ENCODE peak calls at places on chromosomes 3 and 15, in four cellular contexts. S is NB4, P is HepG2, I is keratinocyte. T is an unnamed sample.

GRCh38 chr3:160027541-160028195 is 39.0 kb downstream of the IL12A start:
- DNase-seq in S (peak), P (no peak), I (no peak), T (no peak)

GRCh38 chr3:188861847-188862740 is 309.7 kb upstream of the TPRG1 start:
- DNase-seq in S (no peak), P (no peak), I (no peak), T (no peak)

GRCh38 chr15:57671636-57672035 is 34.9 kb upstream of the POLR2M start:
- DNase-seq in S (no peak), P (no peak), I (no peak), T (no peak)

GRCh38 chr15:33284336-33284735 is 26.4 kb upstream of the RYR3 start:
- DNase-seq in S (no peak), P (no peak), I (no peak), T (no peak)

GRCh38 chr3:194750409-194750808 is 64.7 kb downstream of the FAM43A start:
- DNase-seq in S (no peak), P (no peak), I (no peak), T (no peak)

GRCh38 chr15:78260489-78260888 is 3.9 kb upstream of the DNAJA4 start:
- DNase-seq in S (no peak), P (no peak), I (no peak), T (no peak)

GRCh38 chr3:102113421-102114041 is 264.2 kb downstream of the NFKBIZ start:
- DNase-seq in S (no peak), P (no peak), I (no peak), T (no peak)

GRCh38 chr3:186839874-186840641 is 2.5 kb upstream of the ADIPOQ start:
- DNase-seq in S (peak), P (no peak), I (no peak), T (no peak)

GRCh38 chr15:50797926-50798325 is 32.4 kb upstream of the SPPL2A start:
- DNase-seq in S (no peak), P (no peak), I (peak), T (peak)

GRCh38 chr3:177337548-177338331 is 140.5 kb upstream of the TBL1XR1 start:
- DNase-seq in S (peak), P (no peak), I (no peak), T (no peak)

GRCh38 chr15:35705885-35706590 is 160.1 kb upstream of the DPH6 start:
- DNase-seq in S (no peak), P (no peak), I (no peak), T (no peak)

GRCh38 chr15:68576253-68577236 is 2.2 kb upstream of the CORO2B start:
- DNase-seq in S (no peak), P (no peak), I (no peak), T (no peak)

GRCh38 chr3:46162975-46163550 is 45.0 kb downstream of the CCR1 start:
- DNase-seq in S (no peak), P (peak), I (peak), T (no peak)
- TF ChIP-seq CTCF in S (no peak), P (peak), I (no peak), T (no peak)

DNA sequence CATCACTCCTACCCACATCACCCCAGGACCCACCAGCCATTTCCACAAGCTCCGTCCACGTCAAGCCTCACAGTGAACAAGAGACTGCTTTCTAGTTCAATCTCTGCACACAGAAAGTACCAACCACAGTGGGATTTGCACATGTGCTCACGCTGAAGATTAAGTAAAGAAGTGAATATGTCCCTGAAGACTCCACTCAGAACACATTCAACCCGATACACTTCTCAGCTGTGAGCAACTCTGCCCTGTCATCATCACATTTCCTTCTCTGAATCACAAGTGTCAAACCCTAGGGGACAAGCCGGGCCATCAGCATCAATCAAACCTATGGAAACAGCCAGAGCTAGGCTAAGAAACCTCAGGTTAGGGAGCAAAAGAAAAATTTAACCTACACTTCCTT is 1.9 kb downstream of the STIMATE start:
- DNase-seq in S (no peak), P (no peak), I (no peak), T (no peak)
- H3K4me3 ChIP-seq in S (no peak), P (no peak), I (no peak), T (no peak)

GRCh38 chr3:11846281-11847034 is at the start of gene TAMM41:
- DNase-seq in S (peak), P (peak), I (peak), T (peak)

GRCh38 chr3:11847607-11848006 is 922 bp upstream of the TAMM41 start:
- DNase-seq in S (no peak), P (peak), I (no peak), T (no peak)

GRCh38 chr3:11844891-11845290 is 1.8 kb downstream of the TAMM41 start:
- DNase-seq in S (no peak), P (no peak), I (no peak), T (no peak)

GRCh38 chr3:11845661-11846060 is 1.0 kb downstream of the TAMM41 start:
- DNase-seq in S (peak), P (no peak), I (no peak), T (no peak)

GRCh38 chr3:11847035-11847394 is 330 bp upstream of the TAMM41 start:
- DNase-seq in S (no peak), P (no peak), I (no peak), T (no peak)
- TF ChIP-seq CTCF in S (no peak), P (no peak), I (no peak), T (no peak)

DNA sequence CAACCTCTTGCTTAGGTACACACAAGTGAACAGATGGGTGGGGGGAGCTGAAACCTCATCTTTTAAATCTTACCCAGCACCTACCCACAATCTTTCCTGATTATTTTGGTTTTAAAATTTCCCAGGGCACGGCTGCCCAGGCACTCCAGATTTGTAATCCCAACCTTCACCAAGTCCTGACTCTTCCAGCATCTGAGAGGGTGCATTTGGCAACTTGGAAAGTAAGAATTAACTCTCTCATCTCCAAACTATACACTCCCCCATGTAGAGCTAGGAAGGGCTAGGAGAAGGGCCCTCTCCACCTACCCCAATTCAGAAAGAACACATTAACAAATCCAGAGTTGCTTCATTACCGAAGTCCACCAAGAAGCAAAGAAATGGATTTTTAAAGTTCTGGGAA is 41.7 kb upstream of the PRICKLE2 start:
- DNase-seq in S (no peak), P (no peak), I (no peak), T (no peak)
- H3K4me3 ChIP-seq in S (no peak), P (no peak), I (peak), T (no peak)

GRCh38 chr3:39188271-39189149 is 3.9 kb downstream of the XIRP1 start:
- DNase-seq in S (no peak), P (no peak), I (no peak), T (no peak)

GRCh38 chr3:39190281-39191025 is 1.9 kb downstream of the XIRP1 start:
- DNase-seq in S (no peak), P (no peak), I (no peak), T (no peak)

GRCh38 chr3:39191103-39191502 is 1.3 kb downstream of the XIRP1 start:
- DNase-seq in S (no peak), P (no peak), I (no peak), T (no peak)

GRCh38 chr3:39189150-39189510 is 3.3 kb downstream of the XIRP1 start:
- DNase-seq in S (no peak), P (no peak), I (no peak), T (no peak)

GRCh38 chr3:39189648-39190269 is 2.6 kb downstream of the XIRP1 start:
- DNase-seq in S (peak), P (peak), I (no peak), T (peak)
- TF ChIP-seq CTCF in S (peak), P (peak), I (peak), T (peak)

GRCh38 chr3:41141431-41142164 is 57.7 kb upstream of the CTNNB1 start:
- DNase-seq in S (no peak), P (no peak), I (no peak), T (no peak)
- H3K4me3 ChIP-seq in S (no peak), P (no peak), I (no peak), T (no peak)

GRCh38 chr3:53196575-53197407 is 35.8 kb downstream of the PRKCD start:
- DNase-seq in S (peak), P (peak), I (no peak), T (no peak)
- TF ChIP-seq CTCF in S (no peak), P (peak), I (peak), T (no peak)

GRCh38 chr15:89379423-89379735 is 44.8 kb upstream of the POLG start:
- DNase-seq in S (no peak), P (no peak), I (no peak), T (no peak)

GRCh38 chr15:89377042-89377841 is 42.6 kb upstream of the POLG start:
- DNase-seq in S (no peak), P (no peak), I (no peak), T (no peak)

GRCh38 chr15:89379818-89380217 is 45.2 kb upstream of the POLG start:
- DNase-seq in S (no peak), P (no peak), I (peak), T (peak)

GRCh38 chr15:89377842-89378698 is 43.4 kb upstream of the POLG start:
- DNase-seq in S (no peak), P (no peak), I (no peak), T (peak)

GRCh38 chr15:89378699-89379422 is 44.2 kb upstream of the POLG start:
- DNase-seq in S (no peak), P (no peak), I (no peak), T (no peak)
- H3K4me3 ChIP-seq in S (no peak), P (no peak), I (peak), T (no peak)